ENCODE peak calls at places on chromosomes 4 and X, in four cellular contexts. G is left ventricle myocardium inferior, O is GM23338, X is brain microvascular endothelial cell. W is an unnamed sample.

GRCh38 chr4:10546-10870 is 42.6 kb upstream of the ZNF595 start:
- DNase-seq in G (no peak), O (peak), X (no peak), W (no peak)

GRCh38 chr4:124710911-124711310 is 1.6 kb downstream of the ANKRD50 start:
- DNase-seq in G (no peak), O (no peak), X (peak), W (peak)

GRCh38 chr4:46016306-46016705 is 107.5 kb downstream of the GABRG1 start:
- DNase-seq in G (no peak), O (peak), X (no peak), W (no peak)

GRCh38 chr4:79613269-79613995 is 205.4 kb upstream of the GK2 start:
- DNase-seq in G (no peak), O (no peak), X (no peak), W (no peak)

GRCh38 chr4:47831026-47831689 is 6.7 kb downstream of the CORIN start:
- DNase-seq in G (no peak), O (no peak), X (no peak), W (no peak)

GRCh38 chr4:22463179-22463578 is 52.7 kb downstream of the ADGRA3 start:
- DNase-seq in G (no peak), O (peak), X (no peak), W (no peak)

GRCh38 chr4:154344686-154345085 is 146.9 kb downstream of the DCHS2 start:
- DNase-seq in G (no peak), O (peak), X (no peak), W (no peak)

GRCh38 chr4:80017125-80017854 is 55.7 kb downstream of the ANTXR2 start:
- DNase-seq in G (no peak), O (no peak), X (peak), W (no peak)

GRCh38 chr4:171751538-171751937 is 61.7 kb upstream of the GALNTL6 start:
- DNase-seq in G (no peak), O (no peak), X (no peak), W (no peak)

GRCh38 chr4:4248885-4249203 is 821 bp upstream of the TMEM128 start:
- DNase-seq in G (no peak), O (no peak), X (no peak), W (no peak)

GRCh38 chr4:28555851-28556250 is 1695.2 kb downstream of the STIM2 start:
- DNase-seq in G (no peak), O (no peak), X (no peak), W (no peak)

GRCh38 chr4:147808447-147808846 is 76.6 kb downstream of the ARHGAP10 start:
- DNase-seq in G (no peak), O (no peak), X (no peak), W (no peak)

GRCh38 chr4:85210353-85210752 is 243.9 kb upstream of the WDFY3 start:
- DNase-seq in G (no peak), O (no peak), X (no peak), W (no peak)

GRCh38 chrX:153708415-153708814 is 15.8 kb downstream of the BCAP31 start:
- DNase-seq in G (peak), O (peak), X (peak), W (peak)

GRCh38 chrX:101931104-101931493 is 728 bp downstream of the ZMAT1 start:
- DNase-seq in G (no peak), O (peak), X (no peak), W (no peak)

GRCh38 chrX:13059676-13060499 is 15.5 kb upstream of the FAM9C start:
- DNase-seq in G (no peak), O (no peak), X (peak), W (no peak)

GRCh38 chr4:57148831-57149230 is 38.6 kb upstream of the IGFBP7 start:
- DNase-seq in G (no peak), O (no peak), X (peak), W (no peak)

GRCh38 chrX:40015693-40016092 is 82.1 kb downstream of the BCOR start:
- DNase-seq in G (no peak), O (peak), X (no peak), W (no peak)

GRCh38 chr4:13386405-13387107 is 97.6 kb downstream of the RAB28 start:
- DNase-seq in G (no peak), O (no peak), X (no peak), W (no peak)

GRCh38 chr4:168536448-168536847 is 39.6 kb downstream of the PALLD start:
- DNase-seq in G (no peak), O (no peak), X (no peak), W (no peak)

GRCh38 chr4:85825937-85826678 is 351.2 kb downstream of the ARHGAP24 start:
- DNase-seq in G (no peak), O (peak), X (peak), W (peak)

DNA sequence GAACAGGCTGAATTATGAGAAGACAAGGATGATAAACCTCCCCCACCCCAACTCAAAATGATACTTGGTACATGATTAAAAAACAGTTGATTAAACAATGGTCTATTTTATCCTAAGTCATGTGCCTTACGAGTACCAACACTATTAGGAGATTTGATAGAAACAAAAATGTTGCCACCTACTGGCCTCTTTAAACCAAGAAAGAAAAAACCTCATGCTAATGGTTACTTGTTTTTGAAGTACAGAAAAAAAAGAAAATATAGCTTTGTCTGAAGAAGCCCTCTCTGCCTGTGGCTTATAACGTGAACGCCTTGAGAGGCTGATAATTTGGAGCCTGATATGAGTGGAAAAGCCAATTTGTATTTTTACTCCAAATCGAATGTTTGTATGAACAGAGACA is 538.2 kb downstream of the DMD start:
- DNase-seq in G (no peak), O (peak), X (peak), W (no peak)
- TF ChIP-seq CTCF in G (no peak), O (no peak), X (no peak), W (no peak)

GRCh38 chr4:128572778-128573241 is 236.7 kb upstream of the JADE1 start:
- DNase-seq in G (no peak), O (no peak), X (no peak), W (no peak)
- H3K4me3 ChIP-seq in G (no peak), O (no peak), X (no peak), W (no peak)

GRCh38 chrX:73262991-73263390 is 48.3 kb upstream of the NAP1L2 start:
- DNase-seq in G (no peak), O (peak), X (no peak), W (no peak)
- TF ChIP-seq CTCF in G (peak), O (peak), X (peak), W (no peak)

GRCh38 chr4:186144180-186144579 is 39.7 kb downstream of the FAM149A start:
- DNase-seq in G (peak), O (peak), X (peak), W (peak)

GRCh38 chr4:186149872-186150271 is 41.5 kb upstream of the CYP4V2 start:
- DNase-seq in G (peak), O (peak), X (peak), W (peak)

GRCh38 chr4:186148335-186148975 is 42.9 kb upstream of the CYP4V2 start:
- DNase-seq in G (no peak), O (no peak), X (no peak), W (no peak)

GRCh38 chr4:186144596-186145569 is 40.4 kb downstream of the FAM149A start:
- DNase-seq in G (peak), O (peak), X (peak), W (peak)

GRCh38 chr4:186146443-186146842 is 41.9 kb downstream of the FAM149A start:
- DNase-seq in G (no peak), O (no peak), X (no peak), W (no peak)
- H3K4me3 ChIP-seq in G (no peak), O (peak), X (no peak), W (no peak)

GRCh38 chrX:28177202-28177601 is 196.0 kb upstream of the DCAF8L1 start:
- DNase-seq in G (no peak), O (peak), X (no peak), W (peak)
- TF ChIP-seq CTCF in G (no peak), O (peak), X (peak), W (no peak)

DNA sequence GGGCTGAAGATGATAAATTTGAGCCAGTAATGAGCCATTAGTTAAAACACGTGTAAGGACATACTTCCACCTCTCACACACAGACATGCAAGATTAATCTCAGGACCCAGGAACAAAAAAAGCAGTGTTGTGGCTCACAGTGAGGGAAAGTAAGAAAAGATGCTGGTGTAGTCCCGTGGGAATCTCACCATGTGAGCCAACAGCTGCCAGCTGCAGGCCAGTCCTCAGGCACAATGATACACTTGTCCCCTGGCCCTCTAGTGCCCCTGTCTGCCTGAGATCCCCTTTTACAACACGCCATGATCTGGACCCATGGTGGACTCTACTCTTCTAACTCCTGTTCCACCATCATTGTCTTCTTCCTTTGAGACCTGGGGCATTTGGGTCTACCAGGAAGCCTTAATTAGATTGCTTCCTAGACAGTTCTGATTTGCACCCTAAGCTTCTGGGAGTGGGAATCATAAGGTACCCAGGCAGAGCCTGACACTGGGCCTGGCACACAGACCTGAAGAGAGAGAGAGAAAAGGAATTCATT is 194.7 kb downstream of the STIM2 start:
- DNase-seq in G (no peak), O (no peak), X (no peak), W (no peak)
- H3K4me3 ChIP-seq in G (no peak), O (no peak), X (no peak), W (no peak)

W was measured in colonic mucosa.